ENCODE peak calls at places on chromosomes 11 and 22, in nine cellular contexts. N is ovary, X is psoas muscle, L is AG04450, Q is stomach, T is hepatocyte, E is HAP-1, Y is A549, I is body of pancreas. O is an unnamed sample.
A peak's percentile ranks its signal among the peaks of the same experiment; 100 is the strongest.

GRCh38 chr11:69089258-69089657 is 40.5 kb downstream of the TPCN2 start:
- DNase-seq in N (no peak), X (peak; percentile 56), L (no peak), Q (peak; percentile 63), T (no peak), E (no peak), Y (no peak), I (peak; percentile 75), O (no peak)

GRCh38 chr22:17990167-17990566 is 34.2 kb downstream of the MICAL3 start:
- DNase-seq in N (no peak), X (no peak), L (no peak), Q (no peak), T (no peak), E (no peak), Y (no peak), I (no peak), O (no peak)

GRCh38 chr11:47021965-47022364 is 85.4 kb downstream of the CSTPP1 start:
- DNase-seq in N (no peak), X (no peak), L (no peak), Q (no peak), T (no peak), E (no peak), Y (no peak), I (no peak), O (no peak)

GRCh38 chr11:121467965-121468364 is 15.2 kb upstream of the SORL1-AS1 start:
- DNase-seq in N (no peak), X (no peak), L (no peak), Q (no peak), T (no peak), E (no peak), Y (no peak), I (no peak), O (no peak)

GRCh38 chr22:40258463-40259046 is 80.8 kb downstream of the TNRC6B start:
- DNase-seq in N (no peak), X (no peak), L (no peak), Q (no peak), T (peak; percentile 37), E (no peak), Y (no peak), I (no peak), O (no peak)

GRCh38 chr11:86431258-86431657 is 56.6 kb downstream of the CCDC81 start:
- DNase-seq in N (no peak), X (no peak), L (no peak), Q (no peak), T (no peak), E (no peak), Y (no peak), I (no peak), O (no peak)

GRCh38 chr22:44261861-44262595 is 50.7 kb downstream of the SHISAL1 start:
- DNase-seq in N (peak; percentile 40), X (no peak), L (no peak), Q (no peak), T (no peak), E (no peak), Y (no peak), I (no peak), O (no peak)

GRCh38 chr11:36088234-36088975 is 144.5 kb downstream of the LDLRAD3 start:
- DNase-seq in N (no peak), X (no peak), L (no peak), Q (no peak), T (no peak), E (no peak), Y (no peak), I (no peak), O (no peak)

GRCh38 chr11:97687106-97687505 is 1297.3 kb downstream of the JRKL start:
- DNase-seq in N (no peak), X (no peak), L (no peak), Q (no peak), T (no peak), E (no peak), Y (no peak), I (no peak), O (no peak)

GRCh38 chr11:97683733-97684132 is 1293.9 kb downstream of the JRKL start:
- DNase-seq in N (no peak), X (no peak), L (no peak), Q (no peak), T (peak; percentile 18), E (no peak), Y (no peak), I (no peak), O (no peak)

DNA sequence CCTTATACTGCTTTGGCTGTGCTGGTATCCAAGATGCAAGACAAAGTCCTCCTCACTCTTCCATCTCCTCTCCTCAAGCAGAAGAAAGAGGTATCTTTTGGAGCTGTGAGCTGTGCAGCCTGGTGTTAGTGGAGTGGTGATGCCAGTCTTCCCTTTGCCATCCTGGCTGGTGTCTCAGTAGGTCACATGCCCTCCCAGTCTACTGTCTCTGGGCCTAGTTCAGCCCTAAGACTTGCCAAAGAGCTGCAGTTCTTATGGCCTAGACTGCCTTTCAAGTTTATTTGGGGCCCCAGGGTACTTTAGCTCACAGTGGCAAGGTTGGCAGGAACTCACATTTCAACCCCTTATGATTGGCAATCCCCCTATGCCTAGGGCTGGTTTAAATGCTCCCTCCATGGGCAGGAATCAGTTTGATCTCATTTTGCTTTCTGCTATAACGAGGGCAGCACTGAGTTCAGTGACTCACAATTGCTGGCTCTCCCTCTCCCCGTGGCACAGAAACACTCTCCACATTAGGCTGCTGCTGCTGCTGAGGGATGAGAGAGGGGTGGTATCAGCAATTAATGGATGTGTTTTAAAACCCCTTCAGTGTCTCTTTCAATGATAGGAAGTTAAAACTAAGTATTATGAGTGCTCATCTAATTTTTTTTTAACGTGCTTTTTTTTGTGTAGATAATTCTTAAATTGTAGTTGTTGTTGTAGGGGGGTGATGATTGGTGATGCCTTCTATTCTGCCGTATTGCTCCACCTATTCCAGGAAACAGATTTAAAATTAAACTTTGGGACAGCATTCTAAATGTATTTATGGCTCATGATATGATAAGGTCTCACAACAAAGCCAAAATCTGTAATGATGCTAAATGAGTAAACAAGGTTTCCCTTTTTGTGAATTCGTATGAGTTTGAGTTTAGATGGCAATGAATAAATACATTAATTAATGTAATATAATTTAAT is 1295.0 kb downstream of the JRKL start:
- DNase-seq in N (no peak), X (no peak), L (no peak), Q (no peak), T (no peak), E (no peak), Y (no peak), I (no peak), O (no peak)
- H3K9me3 ChIP-seq in N (no peaks in the 10 kb centered on the region), X (no peaks in the 10 kb centered on the region), L (peaks cover 7% of the 10 kb centered on the region), Q (peaks cover 6% of the 10 kb centered on the region), T (no peaks in the 10 kb centered on the region), E (no peaks in the 10 kb centered on the region), Y (no peaks in the 10 kb centered on the region), I (no peaks in the 10 kb centered on the region), O (no peaks in the 10 kb centered on the region)

DNA sequence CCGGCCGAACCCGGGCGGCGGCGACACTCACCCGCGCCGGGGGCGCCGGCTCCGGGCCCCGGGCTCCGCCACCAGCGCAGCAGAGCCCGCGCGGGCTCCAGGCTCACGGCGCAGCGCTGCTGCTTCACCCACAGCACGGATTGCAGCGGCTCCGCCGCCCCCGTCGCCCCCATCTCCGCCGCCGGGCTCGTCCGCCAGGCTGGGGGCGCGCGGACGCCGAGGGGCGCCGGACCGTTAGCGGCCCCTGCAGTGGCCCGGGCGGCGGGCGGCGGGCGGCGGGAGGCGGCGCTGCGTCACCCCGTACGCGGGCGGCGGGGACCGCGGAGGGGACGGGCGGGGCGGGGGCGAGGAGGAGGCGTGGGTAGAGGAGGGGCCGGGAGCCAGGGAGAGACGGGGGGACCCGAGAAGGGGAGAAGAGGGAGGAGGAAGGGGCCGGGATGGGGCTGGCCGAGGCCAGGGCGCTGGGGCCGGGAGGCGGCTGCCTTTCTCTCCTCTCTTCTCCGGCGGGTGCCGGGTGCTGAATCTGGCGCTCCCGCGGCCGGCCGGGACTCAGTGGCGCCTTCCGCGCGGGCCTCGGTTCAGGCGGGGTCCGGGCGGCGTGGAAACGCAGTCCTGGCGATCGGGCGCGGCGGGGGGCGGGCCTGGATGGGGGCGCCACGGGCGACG is at the start of gene CERK:
- DNase-seq in N (peak; percentile 77), X (peak; percentile 84), L (no peak), Q (peak; percentile 85), T (peak; percentile 87), E (peak; percentile 76), Y (peak; percentile 41), I (peak; percentile 78), O (peak; percentile 80)
- H3K4me3 ChIP-seq in N (peak within 1 kb of the TSS; percentile 69), X (peak within 1 kb of the TSS; percentile 84), L (peak within 1 kb of the TSS; percentile 76), Q (peak within 1 kb of the TSS; percentile 86), T (peak within 1 kb of the TSS; percentile 98), E (peak within 1 kb of the TSS; percentile 62), Y (peak within 1 kb of the TSS; percentile 96), I (peak within 1 kb of the TSS; percentile 70), O (peak within 1 kb of the TSS; percentile 84)

GRCh38 chr22:47369431-47370015 is 607.1 kb downstream of the TBC1D22A start:
- DNase-seq in N (no peak), X (no peak), L (no peak), Q (peak; percentile 4), T (no peak), E (no peak), Y (no peak), I (peak; percentile 2), O (peak; percentile 9)

GRCh38 chr22:47369020-47369419 is 606.6 kb downstream of the TBC1D22A start:
- DNase-seq in N (no peak), X (no peak), L (no peak), Q (peak; percentile 10), T (no peak), E (no peak), Y (no peak), I (peak; percentile 1), O (peak; percentile 7)

GRCh38 chr22:47372111-47372581 is 609.7 kb downstream of the TBC1D22A start:
- DNase-seq in N (no peak), X (no peak), L (no peak), Q (peak; percentile 24), T (no peak), E (no peak), Y (no peak), I (peak; percentile 2), O (no peak)

GRCh38 chr22:47371263-47372090 is 609.0 kb downstream of the TBC1D22A start:
- DNase-seq in N (no peak), X (no peak), L (no peak), Q (peak; percentile 16), T (no peak), E (no peak), Y (no peak), I (peak; percentile 2), O (no peak)

DNA sequence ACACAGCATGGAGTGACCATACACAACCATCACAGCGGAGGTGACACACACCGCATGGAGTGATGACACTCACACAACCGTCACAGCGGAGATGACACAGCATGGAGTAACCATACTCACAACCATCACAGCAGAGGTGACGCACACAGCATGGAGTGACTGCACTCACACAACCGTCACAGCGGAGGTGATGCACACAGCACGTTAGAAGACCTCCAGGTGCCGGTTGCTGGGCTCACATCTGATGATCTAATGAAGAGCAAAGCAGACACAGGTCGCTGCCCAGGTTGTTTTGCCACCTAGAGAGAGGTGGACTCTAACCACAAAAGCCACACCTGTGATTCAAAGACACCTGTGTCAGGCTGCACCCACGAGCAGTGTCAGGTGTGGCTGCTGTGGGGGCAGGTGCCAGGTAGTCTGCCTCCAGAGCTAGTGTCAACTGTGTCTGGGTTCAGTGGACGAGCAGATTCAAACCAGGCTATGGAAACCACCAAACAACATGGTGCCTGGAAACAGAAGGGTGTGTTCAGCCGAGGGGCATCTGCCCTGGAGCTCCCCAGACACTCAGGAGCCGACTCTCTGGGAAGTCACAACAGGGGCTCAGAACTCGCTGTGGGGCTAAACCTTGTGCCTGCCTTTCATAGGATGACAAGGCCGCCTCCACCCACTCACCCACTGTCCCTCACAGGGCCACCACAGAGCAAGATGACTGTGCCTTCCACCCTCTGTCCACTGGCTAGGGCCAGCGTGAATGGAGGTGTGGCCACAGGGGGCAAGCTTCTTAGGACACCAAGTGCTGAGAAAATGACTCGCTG is 608.2 kb downstream of the TBC1D22A start:
- DNase-seq in N (no peak), X (no peak), L (no peak), Q (peak; percentile 15), T (no peak), E (no peak), Y (no peak), I (peak; percentile 3), O (peak; percentile 11)
- H3K9me3 ChIP-seq in N (no peaks in the 10 kb centered on the region), X (no peaks in the 10 kb centered on the region), L (peaks cover 5% of the 10 kb centered on the region), Q (no peaks in the 10 kb centered on the region), T (no peaks in the 10 kb centered on the region), E (no peaks in the 10 kb centered on the region), Y (no peaks in the 10 kb centered on the region), I (no peaks in the 10 kb centered on the region), O (no peaks in the 10 kb centered on the region)

GRCh38 chr11:26993965-26994446 is at the start of gene FIBIN:
- DNase-seq in N (peak; percentile 34), X (peak; percentile 25), L (no peak), Q (no peak), T (peak; percentile 26), E (no peak), Y (no peak), I (peak; percentile 12), O (no peak)
- H3K4me3 ChIP-seq in N (peak within 1 kb of the TSS; percentile 64), X (peak within 1 kb of the TSS; percentile 66), L (peak within 1 kb of the TSS; percentile 80), Q (peak within 1 kb of the TSS; percentile 44), T (peak within 1 kb of the TSS; percentile 15), E (no peak within 1 kb of the TSS), Y (peak within 1 kb of the TSS; percentile 25), I (peak within 1 kb of the TSS; percentile 3), O (peak within 1 kb of the TSS; percentile 21)

O was measured in colonic mucosa.